ENCODE peak calls at places on chromosomes 2 and 18, in six cellular contexts. I is neuronal stem cell, A is IMR-90, L is mesenchymal stem cell, P is H1, K is trophoblast cell. F is an unnamed sample.

GRCh38 chr2:195608768-195609454 is 48.1 kb upstream of the SLC39A10 start:
- DNase-seq in I (no peak), A (no peak), L (no peak), P (no peak), K (no peak), F (no peak)

GRCh38 chr2:11698009-11698922 is 28.3 kb upstream of the NTSR2 start:
- DNase-seq in I (no peak), A (peak), L (peak), P (no peak), K (no peak), F (no peak)

GRCh38 chr2:133158024-133158423 is 410.2 kb downstream of the NCKAP5 start:
- DNase-seq in I (no peak), A (no peak), L (no peak), P (no peak), K (no peak), F (no peak)

GRCh38 chr2:230614913-230615332 is 97.7 kb upstream of the CAB39 start:
- DNase-seq in I (no peak), A (no peak), L (no peak), P (peak), K (no peak), F (no peak)

GRCh38 chr2:25159947-25160346 is 8.4 kb downstream of the POMC start:
- DNase-seq in I (no peak), A (peak), L (peak), P (peak), K (peak), F (peak)

GRCh38 chr2:233353769-233354499 is at the start of gene DGKD:
- DNase-seq in I (peak), A (no peak), L (peak), P (peak), K (peak), F (peak)

GRCh38 chr2:95272299-95272751 is 1.9 kb upstream of the PROM2 start:
- DNase-seq in I (no peak), A (no peak), L (no peak), P (peak), K (no peak), F (peak)

GRCh38 chr2:85903849-85904248 is 15.1 kb upstream of the ST3GAL5 start:
- DNase-seq in I (no peak), A (no peak), L (no peak), P (no peak), K (no peak), F (no peak)

GRCh38 chr2:129336276-129336675 is 643.2 kb upstream of the RAB6C start:
- DNase-seq in I (no peak), A (no peak), L (no peak), P (no peak), K (no peak), F (no peak)

GRCh38 chr2:45096996-45097395 is 87.7 kb upstream of the SIX2 start:
- DNase-seq in I (no peak), A (no peak), L (no peak), P (no peak), K (no peak), F (no peak)

GRCh38 chr2:189865836-189866235 is 81.6 kb downstream of the PMS1 start:
- DNase-seq in I (no peak), A (no peak), L (no peak), P (no peak), K (no peak), F (no peak)

GRCh38 chr2:188776634-188777033 is 197.5 kb upstream of the COL3A1 start:
- DNase-seq in I (no peak), A (peak), L (peak), P (no peak), K (peak), F (no peak)

GRCh38 chr2:554444-554843 is 122.8 kb downstream of the TMEM18 start:
- DNase-seq in I (no peak), A (no peak), L (no peak), P (no peak), K (no peak), F (no peak)

GRCh38 chr2:37781028-37781427 is 109.6 kb upstream of the CDC42EP3 start:
- DNase-seq in I (no peak), A (peak), L (peak), P (no peak), K (no peak), F (no peak)

GRCh38 chr18:43847164-43848091 is 570.1 kb upstream of the SYT4 start:
- DNase-seq in I (no peak), A (peak), L (peak), P (no peak), K (no peak), F (no peak)

GRCh38 chr18:75320506-75320905 is 107.0 kb downstream of the SMIM21 start:
- DNase-seq in I (no peak), A (no peak), L (no peak), P (no peak), K (no peak), F (no peak)
- H3K23ac ChIP-seq in I (no peak), A (no peak), L (no peak), P (no peak), K (no peak), F (no peak)

DNA sequence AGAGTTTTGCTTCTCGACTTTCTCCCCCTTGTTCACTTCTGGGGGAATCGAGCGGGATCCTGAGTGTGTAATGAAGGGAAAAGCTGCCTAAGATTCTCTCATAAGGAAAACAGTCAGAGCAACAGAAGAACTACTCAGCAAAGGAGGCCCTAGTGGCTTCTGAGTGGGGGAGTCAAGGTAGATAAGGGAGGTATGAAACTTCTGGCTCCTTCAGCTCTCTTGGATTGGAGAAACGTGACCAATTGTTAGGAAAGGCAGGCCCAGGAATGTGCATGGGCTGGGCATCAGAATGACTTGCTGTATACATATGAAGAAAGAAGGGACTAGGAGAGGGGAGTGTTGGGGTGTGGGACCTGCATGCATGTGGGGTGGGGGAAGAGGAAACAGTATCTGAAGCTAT is 73.1 kb downstream of the KCNS3 start:
- DNase-seq in I (no peak), A (no peak), L (no peak), P (no peak), K (no peak), F (no peak)
- H2AFZ ChIP-seq in I (no peak), A (no peak), L (no peak), P (no peak), K (no peak), F (no peak)

DNA sequence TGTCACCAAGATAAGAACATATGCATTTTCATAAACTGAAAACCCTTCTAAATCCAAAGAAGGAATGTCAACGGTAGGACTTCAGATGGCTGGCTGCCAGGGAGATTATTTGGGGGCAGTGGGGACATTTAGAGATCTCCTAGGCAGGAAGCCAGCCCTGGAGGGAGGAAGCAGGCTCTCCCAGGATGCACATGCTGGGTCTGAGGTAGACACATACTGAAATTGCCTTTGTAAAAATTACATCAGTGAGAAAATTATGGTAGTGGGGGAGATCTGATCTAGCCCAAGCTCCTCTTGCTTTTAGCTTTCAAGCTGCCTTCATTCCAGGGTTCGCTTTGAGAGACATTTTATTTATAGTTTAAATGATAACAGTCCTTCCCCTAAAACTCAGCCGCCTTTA is 24.1 kb downstream of the MPP4 start:
- DNase-seq in I (no peak), A (no peak), L (no peak), P (no peak), K (no peak), F (no peak)
- H3K27ac ChIP-seq in I (no peak), A (no peak), L (no peak), P (no peak), K (no peak), F (no peak)

DNA sequence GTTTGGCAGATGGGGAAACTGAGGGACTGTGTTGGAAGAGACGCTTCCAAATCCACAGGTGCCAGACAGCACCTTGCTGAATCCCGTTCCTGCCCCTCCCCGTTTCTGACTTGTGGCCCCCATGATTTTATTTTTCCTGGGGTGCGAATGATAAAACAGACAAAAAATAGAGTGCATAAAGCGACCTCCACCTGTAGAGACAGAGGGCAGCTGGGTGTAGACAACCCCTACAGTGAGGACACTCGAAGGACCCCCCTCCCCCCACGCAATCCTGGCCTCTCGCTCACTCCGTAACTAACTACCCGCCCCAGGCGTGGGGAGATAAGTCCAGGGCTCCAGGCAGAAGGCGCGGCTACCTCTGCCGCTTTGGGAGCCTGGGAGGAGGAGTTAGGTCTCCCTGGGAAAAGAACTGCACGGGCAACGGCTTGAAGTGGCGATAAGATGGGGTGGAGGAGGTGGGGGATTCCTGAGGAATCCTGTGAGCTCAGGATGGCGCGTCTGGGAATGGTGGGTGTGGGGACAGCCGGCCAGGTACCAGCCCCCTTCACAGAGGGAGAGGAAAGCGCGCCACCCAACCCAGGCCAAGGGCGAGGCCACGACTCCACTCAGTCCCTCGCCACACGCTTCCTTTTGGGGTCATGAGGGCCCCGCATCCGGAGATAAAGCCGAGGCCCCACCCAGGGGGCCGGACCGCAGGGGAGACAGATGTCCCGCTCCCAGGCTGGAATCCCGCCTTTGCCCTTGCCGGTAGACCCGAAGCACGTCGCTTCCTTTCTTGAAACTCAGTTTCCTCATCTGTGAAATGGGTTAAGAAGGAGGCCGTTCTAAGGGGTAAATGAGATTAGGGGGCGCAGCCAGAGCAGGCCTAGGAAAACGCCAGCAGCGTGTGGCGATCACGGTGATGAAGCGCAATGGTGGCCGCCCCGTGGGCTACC is 1.9 kb upstream of the CTDSP1 start:
- DNase-seq in I (peak), A (peak), L (peak), P (peak), K (peak), F (peak)
- H3K23ac ChIP-seq in I (peak), A (peak), L (peak), P (no peak), K (no peak), F (no peak)

DNA sequence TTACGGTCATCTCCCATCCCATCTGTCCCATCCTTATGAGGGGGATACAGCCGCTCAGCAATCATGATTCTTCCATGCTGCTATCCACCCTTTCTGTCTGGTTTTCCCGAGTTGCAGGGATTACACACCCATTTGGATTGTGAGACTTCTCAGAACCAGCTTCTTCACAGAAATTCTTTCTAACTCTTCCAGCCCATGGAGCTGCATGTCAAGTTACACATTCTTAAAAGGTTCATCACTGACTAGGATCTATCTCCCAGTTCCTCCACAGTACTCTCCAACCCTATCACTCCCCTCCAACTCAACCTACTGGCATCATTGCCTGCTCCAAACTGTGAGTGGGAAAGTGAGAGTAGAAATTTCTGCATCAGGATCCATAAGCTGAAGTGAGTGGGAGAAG is 558.2 kb upstream of the TNP1 start:
- DNase-seq in I (no peak), A (peak), L (peak), P (no peak), K (no peak), F (no peak)
- H2AFZ ChIP-seq in I (no peak), A (peak), L (no peak), P (no peak), K (no peak), F (no peak)

GRCh38 chr2:140737006-140737405 is 1393.8 kb downstream of the LRP1B start:
- DNase-seq in I (no peak), A (no peak), L (no peak), P (no peak), K (no peak), F (no peak)
- H3K27ac ChIP-seq in I (no peak), A (no peak), L (no peak), P (no peak), K (no peak), F (no peak)

DNA sequence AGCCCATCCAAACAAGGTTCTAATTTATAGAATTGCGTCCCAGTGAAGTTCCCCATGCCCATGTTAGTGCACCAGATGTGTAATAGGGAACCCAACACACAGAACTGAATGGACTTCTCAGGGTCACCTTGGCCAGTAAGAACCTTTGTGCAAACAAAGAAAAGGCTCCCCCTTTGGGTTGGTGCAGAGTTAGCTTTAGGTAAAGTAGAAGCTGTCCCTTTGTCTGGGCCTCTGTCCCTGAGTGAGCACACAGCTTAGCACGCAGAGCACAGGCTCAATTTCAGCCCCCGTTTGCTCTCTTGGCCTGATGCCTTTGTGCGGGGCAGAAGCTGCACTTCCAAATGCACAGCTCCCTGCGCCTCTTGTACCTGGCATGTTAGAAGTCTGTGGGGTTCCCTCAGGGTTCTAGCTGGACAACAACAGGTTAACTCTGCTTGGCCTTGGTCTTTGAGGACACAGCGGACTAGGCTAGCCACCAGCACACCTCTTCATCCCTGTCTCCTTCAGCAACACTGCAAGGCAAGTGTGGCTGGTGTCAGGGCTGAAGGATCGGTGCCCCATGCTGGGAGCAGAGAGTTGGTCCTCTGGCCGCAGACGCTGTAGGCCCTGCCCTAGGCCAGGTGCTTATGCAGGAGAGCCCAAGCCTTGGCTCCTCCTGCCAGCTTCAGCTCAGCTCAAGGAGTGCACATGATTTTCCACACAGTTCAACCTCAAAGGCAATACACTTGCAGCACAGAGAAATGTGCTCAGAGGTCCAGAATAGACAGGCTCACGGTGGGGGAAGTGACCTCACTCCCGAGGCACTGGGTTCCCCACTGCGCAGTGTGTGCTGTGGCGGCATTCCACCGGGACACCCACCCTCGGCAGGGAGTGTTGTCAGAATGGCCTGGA is 73.3 kb upstream of the FOSL2 start:
- DNase-seq in I (no peak), A (no peak), L (no peak), P (no peak), K (no peak), F (no peak)
- H3K23ac ChIP-seq in I (peak), A (no peak), L (no peak), P (no peak), K (no peak), F (no peak)